ENCODE peak calls at places on chromosomes 11 and 22, in five cellular contexts. I is body of pancreas; J is NCI-H2081; Z is pons; X is CD8-positive, alpha-beta T cell. M is an unnamed sample.

GRCh38 chr11:8068605-8069221 is 12.3 kb upstream of the TUB start:
- DNase-seq in J (peak), Z (no peak), I (peak), X (no peak), M (no peak)

GRCh38 chr11:132312161-132312560 is 941.7 kb downstream of the NTM start:
- DNase-seq in X (no peak), Z (no peak), I (no peak), J (no peak), M (no peak)

GRCh38 chr11:125079151-125079877 is 16.2 kb downstream of the SLC37A2 start:
- DNase-seq in X (peak), Z (no peak), I (no peak), J (no peak), M (no peak)

GRCh38 chr11:118933486-118933885 is 7.8 kb upstream of the BCL9L start:
- DNase-seq in J (no peak), I (no peak), Z (no peak), X (no peak), M (no peak)

GRCh38 chr11:27349919-27350318 is 13.1 kb downstream of the CCDC34 start:
- DNase-seq in J (no peak), X (no peak), Z (no peak), I (no peak), M (no peak)

GRCh38 chr11:123517559-123518364 is 87.7 kb downstream of the GRAMD1B start:
- DNase-seq in X (no peak), Z (no peak), I (no peak), J (no peak), M (no peak)

GRCh38 chr11:11179239-11179638 is 173.8 kb downstream of the CSNK2A3 start:
- DNase-seq in I (no peak), J (no peak), X (no peak), Z (peak), M (no peak)

GRCh38 chr11:13384837-13385417 is 78.1 kb downstream of the BTBD10 start:
- DNase-seq in Z (peak), I (no peak), X (no peak), J (peak), M (peak)

GRCh38 chr11:119236490-119236889 is 30.4 kb downstream of the CBL start:
- DNase-seq in J (no peak), X (no peak), I (no peak), Z (no peak), M (no peak)

GRCh38 chr11:104858882-104859735 is 39.2 kb downstream of the CASP12 start:
- DNase-seq in J (no peak), Z (no peak), I (no peak), X (no peak), M (no peak)

GRCh38 chr22:48100685-48101417 is 1338.4 kb downstream of the TBC1D22A start:
- DNase-seq in X (peak), Z (no peak), J (no peak), I (no peak), M (no peak)

GRCh38 chr11:11263238-11264030 is 89.6 kb downstream of the CSNK2A3 start:
- DNase-seq in Z (no peak), J (peak), X (no peak), I (no peak), M (peak)

GRCh38 chr11:11989774-11990744 is 18.4 kb downstream of the DKK3 start:
- DNase-seq in Z (no peak), I (no peak), X (no peak), J (no peak), M (no peak)

GRCh38 chr11:60477035-60477445 is 15.5 kb upstream of the MS4A12 start:
- DNase-seq in J (no peak), X (no peak), Z (peak), I (no peak), M (no peak)

GRCh38 chr11:17273668-17274321 is 2.7 kb upstream of the NUCB2 start:
- DNase-seq in X (no peak), I (no peak), Z (no peak), J (no peak), M (no peak)

GRCh38 chr11:36186797-36187196 is 102.4 kb downstream of the COMMD9 start:
- DNase-seq in Z (no peak), I (no peak), J (peak), X (no peak), M (no peak)

GRCh38 chr22:38955250-38955775 is 2.1 kb upstream of the APOBEC3A start:
- DNase-seq in J (no peak), Z (no peak), I (no peak), X (no peak), M (no peak)

GRCh38 chr11:14393889-14394288 is 34.9 kb upstream of the RRAS2 start:
- DNase-seq in J (no peak), X (no peak), I (no peak), Z (no peak), M (no peak)

GRCh38 chr11:118878187-118878586 is 5.5 kb upstream of the CXCR5 start:
- DNase-seq in Z (no peak), X (no peak), J (no peak), I (no peak), M (no peak)

GRCh38 chr11:9066432-9066925 is 24.9 kb downstream of the SCUBE2 start:
- DNase-seq in Z (no peak), I (no peak), X (no peak), J (no peak), M (no peak)

GRCh38 chr11:44886765-44887164 is 63.9 kb downstream of the TP53I11 start:
- DNase-seq in X (no peak), I (no peak), J (no peak), Z (no peak), M (no peak)

GRCh38 chr11:19100885-19101284 is 16.1 kb upstream of the ZDHHC13 start:
- DNase-seq in J (no peak), Z (no peak), X (no peak), I (no peak), M (no peak)

GRCh38 chr11:125593113-125593761 is 585 bp downstream of the STT3A start:
- DNase-seq in J (peak), Z (no peak), X (no peak), I (no peak), M (peak)

GRCh38 chr22:45446216-45446615 is 32.7 kb downstream of the RIBC2 start:
- DNase-seq in J (no peak), X (no peak), Z (no peak), I (no peak), M (no peak)

GRCh38 chr11:10654211-10655150 is 39.1 kb downstream of the IRAG1 start:
- DNase-seq in X (peak), Z (peak), J (peak), I (no peak), M (no peak)

GRCh38 chr11:123558536-123559315 is 95.7 kb downstream of the SCN3B start:
- DNase-seq in J (peak), I (no peak), Z (no peak), X (no peak), M (no peak)

GRCh38 chr11:60121259-60121658 is 32.8 kb downstream of the MS4A2 start:
- DNase-seq in X (no peak), Z (no peak), I (no peak), J (no peak), M (no peak)

M was measured in NCI-H1092.